ENCODE peak calls at places on chromosome 13, in ten cellular contexts. D, I, Q, S, K, C, P, H, M and W are unnamed samples.

GRCh38 chr13:74450976-74451375 is 316.8 kb upstream of the KLF12 start:
- DNase-seq in Q (no peak), M (no peak), I (peak), H (no peak), S (peak), C (no peak), P (no peak), K (no peak), D (no peak), W (no peak)

GRCh38 chr13:40813662-40814454 is 24.4 kb downstream of the SLC25A15 start:
- DNase-seq in K (peak), P (peak), I (peak), H (peak), D (no peak), M (no peak), C (no peak), S (peak), Q (no peak), W (no peak)

GRCh38 chr13:19962894-19963293 is 4.4 kb downstream of the ZMYM2 start:
- DNase-seq in D (peak), K (no peak), C (no peak), M (no peak), I (no peak), S (no peak), H (no peak), Q (no peak), P (no peak), W (no peak)

GRCh38 chr13:79631260-79631659 is 150.3 kb downstream of the NDFIP2 start:
- DNase-seq in D (no peak), P (peak), C (no peak), I (peak), H (peak), Q (no peak), M (no peak), S (peak), K (no peak), W (peak)

GRCh38 chr13:80527400-80527799 is 186.5 kb upstream of the SPRY2 start:
- DNase-seq in M (no peak), D (no peak), K (no peak), C (no peak), Q (no peak), S (no peak), I (no peak), H (no peak), P (peak), W (no peak)

GRCh38 chr13:30125422-30126073 is 181.8 kb downstream of the KATNAL1 start:
- DNase-seq in M (no peak), K (no peak), D (no peak), I (peak), H (peak), P (peak), Q (peak), C (no peak), S (peak), W (no peak)

GRCh38 chr13:111638233-111638632 is 317.8 kb downstream of the TEX29 start:
- DNase-seq in K (no peak), S (no peak), M (no peak), H (no peak), P (no peak), I (no peak), D (no peak), Q (no peak), C (no peak), W (no peak)

GRCh38 chr13:24038405-24038804 is 122.1 kb upstream of the SPATA13 start:
- DNase-seq in H (peak), I (peak), S (peak), K (no peak), Q (no peak), D (no peak), M (no peak), P (no peak), C (no peak), W (no peak)

GRCh38 chr13:78160793-78161192 is 242.2 kb upstream of the EDNRB start:
- DNase-seq in M (no peak), Q (no peak), D (no peak), I (peak), C (no peak), S (peak), P (peak), K (no peak), H (peak), W (no peak)

GRCh38 chr13:55714120-55714519 is 1426.6 kb upstream of the PRR20A start:
- DNase-seq in I (no peak), C (no peak), P (no peak), M (no peak), H (no peak), K (no peak), Q (no peak), S (no peak), D (no peak), W (no peak)

GRCh38 chr13:38693641-38694040 is 6.8 kb downstream of the FREM2 start:
- DNase-seq in C (no peak), Q (no peak), K (peak), P (no peak), S (no peak), D (no peak), H (no peak), M (no peak), I (no peak), W (no peak)

GRCh38 chr13:95906999-95907398 is 146.2 kb downstream of the UGGT2 start:
- DNase-seq in D (no peak), P (no peak), K (no peak), I (no peak), M (no peak), C (no peak), H (no peak), S (no peak), Q (no peak), W (no peak)

GRCh38 chr13:21176195-21176981 is at the start of the genes MRPL57 and SKA3:
- DNase-seq in C (peak), S (peak), Q (peak), D (peak), P (peak), M (peak), K (peak), H (peak), I (peak), W (peak)
- TF ChIP-seq CTCF in C (no peak), S (no peak), Q (peak), D (no peak), P (no peak), M (no peak), K (no peak), H (no peak), I (no peak), W (no peak)

DNA sequence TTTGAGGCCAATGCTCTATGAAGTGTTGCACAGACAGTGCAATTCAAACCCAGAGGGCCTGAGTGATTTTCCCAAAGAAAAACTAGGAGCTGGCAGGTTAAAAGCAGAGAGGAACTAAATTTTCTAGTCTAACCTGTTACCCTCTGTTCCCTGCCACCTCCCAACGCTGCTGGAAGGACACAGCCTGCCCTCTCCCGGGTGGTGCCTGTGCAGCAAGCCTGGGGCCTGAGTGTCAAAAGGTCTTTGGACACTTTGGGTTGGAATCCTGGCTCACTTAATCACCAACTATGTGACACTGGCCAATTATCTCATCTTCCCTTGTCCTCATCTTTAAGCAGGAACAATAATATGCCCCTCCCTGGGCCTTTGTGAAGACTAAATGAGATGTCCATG is 58.3 kb upstream of the WASF3 start:
- DNase-seq in D (no peak), I (no peak), S (no peak), P (no peak), M (no peak), H (peak), Q (no peak), K (no peak), C (no peak), W (no peak)
- TF ChIP-seq CTCF in D (no peak), I (no peak), S (no peak), P (no peak), M (no peak), H (peak), Q (no peak), K (no peak), C (no peak), W (no peak)

GRCh38 chr13:84844473-84844872 is 954.7 kb downstream of the SLITRK6 start:
- DNase-seq in I (peak), M (no peak), D (no peak), Q (no peak), H (peak), K (no peak), S (peak), P (no peak), C (no peak), W (no peak)
- TF ChIP-seq CTCF in I (peak), M (no peak), D (no peak), Q (no peak), H (peak), K (no peak), S (peak), P (peak), C (no peak), W (peak)

GRCh38 chr13:32456591-32456990 is 28.7 kb upstream of the N4BP2L1 start:
- DNase-seq in C (no peak), S (no peak), Q (no peak), H (no peak), K (no peak), D (no peak), P (no peak), M (no peak), I (no peak), W (no peak)

GRCh38 chr13:32453981-32454380 is 26.1 kb upstream of the N4BP2L1 start:
- DNase-seq in Q (no peak), P (no peak), I (no peak), D (no peak), S (no peak), H (no peak), M (no peak), K (no peak), C (no peak), W (no peak)

GRCh38 chr13:32455594-32455903 is 27.6 kb upstream of the N4BP2L1 start:
- DNase-seq in K (no peak), D (no peak), I (no peak), H (no peak), C (no peak), P (no peak), Q (no peak), M (no peak), S (no peak), W (no peak)

DNA sequence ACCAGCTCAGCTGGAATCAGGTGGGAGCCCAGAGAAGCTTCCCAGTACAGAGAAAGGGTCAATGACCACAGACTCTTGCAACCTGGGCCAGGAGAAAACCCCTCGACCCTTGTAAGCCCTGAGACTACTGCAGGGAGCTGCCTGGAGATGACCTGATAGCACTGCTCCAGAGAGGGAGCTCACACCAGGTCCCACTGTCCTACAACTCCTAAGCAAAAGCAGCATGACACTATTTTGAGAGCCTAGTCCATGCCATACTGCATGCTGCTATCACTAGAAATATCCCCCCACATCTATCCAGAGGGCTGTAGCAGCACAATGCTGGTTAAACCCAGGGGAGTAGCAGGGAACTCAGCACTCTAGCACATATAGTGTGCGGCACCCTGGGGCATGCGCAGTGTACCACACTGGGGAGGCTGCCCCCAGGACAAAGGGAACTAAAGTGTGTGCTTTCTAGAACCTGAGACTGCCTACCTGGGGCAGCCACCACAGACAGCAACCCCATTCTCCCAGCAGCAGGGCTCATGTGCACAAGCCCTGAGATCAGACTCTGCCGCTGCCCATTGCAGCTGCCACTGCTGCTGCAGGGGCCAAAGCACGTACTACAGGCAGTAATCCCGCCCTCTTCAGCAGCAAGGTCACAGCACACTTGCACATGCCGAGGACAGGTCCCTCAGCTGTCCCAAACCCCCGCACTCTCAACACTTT is 27.1 kb upstream of the N4BP2L1 start:
- DNase-seq in D (no peak), P (no peak), M (no peak), H (no peak), I (no peak), Q (no peak), K (no peak), S (no peak), C (no peak), W (no peak)
- TF ChIP-seq CTCF in D (no peak), P (no peak), M (no peak), H (no peak), I (no peak), Q (no peak), K (no peak), S (no peak), C (no peak), W (no peak)

DNA sequence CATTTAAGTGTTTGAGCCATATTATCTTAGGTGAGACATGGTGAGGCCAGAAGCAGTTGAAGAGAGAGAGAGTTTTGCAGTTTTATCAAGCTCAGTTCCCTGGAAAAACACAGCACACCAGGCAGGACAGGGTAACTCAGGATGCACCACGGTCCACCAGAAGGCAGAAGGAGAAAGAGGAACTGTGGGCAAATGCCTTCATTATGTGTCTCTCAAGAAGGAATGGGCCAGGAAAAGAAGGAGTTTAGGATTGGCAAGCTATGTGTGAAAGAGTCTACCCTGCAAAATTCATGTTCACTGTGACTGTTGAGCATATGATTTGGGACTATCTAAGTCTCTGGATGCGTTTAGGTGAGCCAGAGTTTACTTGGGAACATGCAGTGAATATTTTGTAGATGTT is 934.5 kb upstream of the MIR17HG start:
- DNase-seq in H (no peak), P (no peak), S (no peak), K (no peak), Q (no peak), M (no peak), C (no peak), D (no peak), I (no peak), W (no peak)
- TF ChIP-seq CTCF in H (no peak), P (no peak), S (no peak), K (no peak), Q (no peak), M (no peak), C (no peak), D (no peak), I (no peak), W (no peak)

GRCh38 chr13:113121183-113121927 is 1.2 kb upstream of the F10 start:
- DNase-seq in I (no peak), H (no peak), P (no peak), M (no peak), K (no peak), S (no peak), D (no peak), Q (no peak), C (no peak), W (no peak)

GRCh38 chr13:113124211-113125025 is 1.8 kb downstream of the F10 start:
- DNase-seq in H (no peak), K (no peak), P (no peak), S (no peak), Q (no peak), I (no peak), D (no peak), C (no peak), M (no peak), W (no peak)

GRCh38 chr13:113121928-113122420 is 625 bp upstream of the F10 start:
- DNase-seq in I (no peak), C (no peak), S (no peak), H (no peak), D (no peak), K (no peak), P (no peak), Q (peak), M (no peak), W (no peak)

GRCh38 chr13:113122571-113123225 is at the start of gene F10:
- DNase-seq in K (peak), H (no peak), S (peak), D (peak), C (peak), Q (peak), I (peak), P (peak), M (no peak), W (no peak)

DNA sequence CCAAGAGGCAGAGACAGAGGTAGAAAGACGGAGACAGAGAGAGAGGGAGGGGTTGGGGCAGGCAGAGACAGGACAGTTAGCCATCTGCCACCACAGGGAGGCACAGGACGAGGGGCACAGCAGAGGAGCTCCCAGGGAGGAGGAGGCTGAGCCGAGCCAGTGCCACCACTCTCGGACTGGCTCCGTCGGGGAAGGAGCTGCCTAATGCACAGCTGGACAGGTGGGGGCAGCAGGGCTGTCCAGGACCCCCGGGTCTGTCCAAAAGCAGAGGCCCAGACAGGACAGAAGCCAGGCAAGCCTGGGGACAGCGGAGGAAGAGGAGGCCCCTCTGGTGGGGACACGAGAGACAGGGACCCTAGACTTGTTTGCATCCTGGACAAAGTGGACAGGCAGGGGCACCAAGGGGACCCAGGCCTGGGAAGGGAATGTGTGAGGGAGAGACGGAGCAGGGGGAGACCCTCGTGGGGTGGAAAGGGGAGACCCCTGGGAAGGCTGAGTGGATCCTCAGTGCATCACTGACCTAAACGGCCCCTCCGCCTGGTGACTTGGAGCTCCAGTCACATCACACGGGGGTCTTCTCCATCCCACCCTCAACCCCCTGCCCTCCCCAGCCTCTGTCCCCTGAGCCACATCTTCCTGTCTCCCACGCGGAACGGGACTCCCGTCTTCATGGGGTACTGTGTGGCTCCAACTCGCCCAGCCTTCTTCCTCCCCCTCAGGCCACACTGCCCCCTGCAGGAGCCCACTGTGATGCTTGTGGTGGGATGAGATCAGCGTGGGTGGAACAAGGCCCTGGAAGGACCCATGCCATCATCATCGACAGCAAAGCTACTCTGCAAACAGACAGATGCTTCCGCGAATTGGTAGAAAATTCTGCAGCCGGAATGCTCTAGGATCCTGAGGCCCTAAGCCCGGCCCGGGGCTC is 889 bp downstream of the F10 start:
- DNase-seq in Q (no peak), K (no peak), P (no peak), D (no peak), I (no peak), S (no peak), C (no peak), H (no peak), M (no peak), W (no peak)
- TF ChIP-seq CTCF in Q (no peak), K (no peak), P (peak), D (no peak), I (peak), S (peak), C (no peak), H (peak), M (no peak), W (no peak)

DNA sequence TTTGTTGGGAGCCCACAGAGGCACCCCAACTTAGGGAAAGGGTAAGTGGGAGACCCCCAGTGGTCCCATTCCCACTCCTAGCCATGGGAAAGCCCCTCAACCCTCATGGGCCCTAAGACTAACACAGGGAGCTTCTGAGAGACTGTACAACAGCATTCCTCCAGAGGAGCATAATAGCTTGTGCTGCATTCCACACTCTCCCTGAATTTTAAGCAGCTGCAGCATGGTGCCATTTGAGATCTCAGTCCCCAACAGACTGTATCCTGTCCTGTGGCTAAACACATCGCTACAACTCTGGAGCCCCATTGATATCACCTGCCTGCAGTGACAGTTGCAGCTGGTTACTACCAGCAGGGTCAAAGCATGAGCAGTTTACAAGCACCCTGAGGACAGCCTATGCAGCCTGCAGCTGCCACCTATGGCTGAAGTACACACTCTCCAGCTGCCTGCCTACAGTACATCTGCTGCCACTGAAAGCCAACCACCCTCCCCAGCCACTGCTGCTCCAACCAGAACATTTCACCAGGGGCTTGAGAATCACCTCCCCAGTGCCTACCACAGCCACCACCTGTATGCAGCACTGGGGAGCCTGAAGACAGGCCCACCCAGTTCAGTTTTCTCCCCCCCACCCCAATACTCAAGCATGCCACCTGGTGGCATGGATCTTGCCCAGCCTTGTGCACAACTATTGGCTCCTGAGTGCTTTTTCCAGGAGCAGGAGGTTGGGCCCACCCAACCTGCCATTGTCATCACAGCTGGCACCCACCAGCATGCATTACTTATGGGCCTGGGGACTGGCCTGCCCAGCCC is 557.3 kb downstream of the GPC5 start:
- DNase-seq in D (no peak), P (no peak), Q (no peak), S (no peak), K (no peak), H (no peak), I (no peak), C (no peak), M (no peak), W (no peak)
- TF ChIP-seq CTCF in D (no peak), P (no peak), Q (no peak), S (no peak), K (no peak), H (no peak), I (no peak), C (no peak), M (no peak), W (no peak)

DNA sequence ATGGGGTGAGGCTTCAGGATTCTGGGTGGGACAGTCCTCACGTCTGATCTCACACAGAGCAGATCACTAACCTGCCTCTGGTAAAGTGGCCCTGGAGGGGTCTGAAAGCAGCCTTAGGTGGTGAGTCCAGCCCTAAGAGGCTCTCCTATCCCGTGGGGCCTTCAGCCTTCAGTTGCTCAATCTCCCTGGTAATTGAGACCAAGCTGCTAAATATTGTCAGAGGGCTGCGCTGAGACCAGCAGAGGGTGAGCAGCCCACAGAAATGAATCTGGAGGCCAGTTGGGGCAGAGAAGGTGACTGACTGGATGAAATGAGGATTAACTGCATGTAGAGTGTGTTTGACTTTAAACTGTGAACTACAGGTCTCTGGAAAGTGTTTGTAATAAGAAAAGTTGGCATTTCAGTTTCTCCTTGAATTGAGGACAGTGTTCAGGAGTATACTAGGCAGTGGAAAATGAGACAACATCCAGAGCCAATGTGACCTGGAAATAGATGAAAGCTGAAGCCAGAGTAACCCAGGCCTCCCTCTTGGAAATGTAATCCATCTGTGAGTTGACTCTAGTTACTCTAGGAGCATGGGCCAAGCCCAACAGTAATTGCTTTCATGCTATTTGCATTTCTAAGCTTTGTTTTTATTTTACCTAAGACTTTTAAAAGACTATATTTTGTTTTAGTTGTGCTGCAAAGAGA is 14.3 kb upstream of the HSPH1 start:
- DNase-seq in M (no peak), S (no peak), P (no peak), H (no peak), D (no peak), Q (no peak), K (no peak), C (no peak), I (no peak), W (no peak)
- TF ChIP-seq CTCF in M (no peak), S (no peak), P (no peak), H (no peak), D (no peak), Q (no peak), K (no peak), C (peak), I (no peak), W (no peak)